ENCODE peak calls at places on chromosomes 2 and 18, in nine cellular contexts. One of them, this sample, is unnamed.

GRCh38 chr18:50832754-50833153 is 12.9 kb upstream of the MRO start:
- DNase-seq in SW 1271: no peak
- DNase-seq in mucosa of descending colon: no peak
- DNase-seq in T-helper 9 cell: no peak
- DNase-seq in A549: no peak
- DNase-seq in activated CD4-positive, alpha-beta T cell treated with anti-CD3 and anti-CD28 coated beads for 36 hours: no peak
- DNase-seq in NCI-H2081: no peak
- DNase-seq in HFFc6: no peak
- DNase-seq in sigmoid colon: no peak
- DNase-seq in this sample: no peak

GRCh38 chr18:48354746-48355260 is 54.4 kb downstream of the ZBTB7C start:
- DNase-seq in sigmoid colon: peak
- DNase-seq in mucosa of descending colon: no peak
- DNase-seq in T-helper 9 cell: no peak
- DNase-seq in activated CD4-positive, alpha-beta T cell treated with anti-CD3 and anti-CD28 coated beads for 36 hours: no peak
- DNase-seq in A549: no peak
- DNase-seq in SW 1271: no peak
- DNase-seq in NCI-H2081: no peak
- DNase-seq in HFFc6: no peak
- DNase-seq in this sample: no peak

GRCh38 chr2:69238449-69239031 is 148.5 kb downstream of the GFPT1 start:
- DNase-seq in mucosa of descending colon: no peak
- DNase-seq in A549: no peak
- DNase-seq in SW 1271: no peak
- DNase-seq in NCI-H2081: no peak
- DNase-seq in sigmoid colon: no peak
- DNase-seq in T-helper 9 cell: no peak
- DNase-seq in HFFc6: peak
- DNase-seq in activated CD4-positive, alpha-beta T cell treated with anti-CD3 and anti-CD28 coated beads for 36 hours: no peak
- DNase-seq in this sample: no peak

GRCh38 chr2:14256890-14257289 is 375.6 kb upstream of the LRATD1 start:
- DNase-seq in HFFc6: no peak
- DNase-seq in SW 1271: no peak
- DNase-seq in T-helper 9 cell: no peak
- DNase-seq in A549: no peak
- DNase-seq in NCI-H2081: no peak
- DNase-seq in sigmoid colon: no peak
- DNase-seq in activated CD4-positive, alpha-beta T cell treated with anti-CD3 and anti-CD28 coated beads for 36 hours: no peak
- DNase-seq in mucosa of descending colon: no peak
- DNase-seq in this sample: no peak

GRCh38 chr2:72770879-72771461 is 54.9 kb downstream of the EXOC6B start:
- DNase-seq in A549: peak
- DNase-seq in activated CD4-positive, alpha-beta T cell treated with anti-CD3 and anti-CD28 coated beads for 36 hours: peak
- DNase-seq in sigmoid colon: peak
- DNase-seq in T-helper 9 cell: peak
- DNase-seq in NCI-H2081: peak
- DNase-seq in HFFc6: peak
- DNase-seq in SW 1271: no peak
- DNase-seq in mucosa of descending colon: peak
- DNase-seq in this sample: peak

GRCh38 chr2:182763311-182763912 is 47.4 kb downstream of the DNAJC10 start:
- DNase-seq in activated CD4-positive, alpha-beta T cell treated with anti-CD3 and anti-CD28 coated beads for 36 hours: no peak
- DNase-seq in mucosa of descending colon: peak
- DNase-seq in HFFc6: peak
- DNase-seq in NCI-H2081: peak
- DNase-seq in sigmoid colon: no peak
- DNase-seq in A549: peak
- DNase-seq in T-helper 9 cell: no peak
- DNase-seq in SW 1271: no peak
- DNase-seq in this sample: peak

GRCh38 chr2:237449193-237449797 is 35.3 kb upstream of the COL6A3 start:
- DNase-seq in activated CD4-positive, alpha-beta T cell treated with anti-CD3 and anti-CD28 coated beads for 36 hours: peak
- DNase-seq in T-helper 9 cell: no peak
- DNase-seq in mucosa of descending colon: peak
- DNase-seq in sigmoid colon: peak
- DNase-seq in NCI-H2081: no peak
- DNase-seq in A549: no peak
- DNase-seq in SW 1271: no peak
- DNase-seq in HFFc6: no peak
- DNase-seq in this sample: no peak

GRCh38 chr2:30205456-30205855 is 25.9 kb upstream of the LBH start:
- DNase-seq in HFFc6: no peak
- DNase-seq in T-helper 9 cell: no peak
- DNase-seq in activated CD4-positive, alpha-beta T cell treated with anti-CD3 and anti-CD28 coated beads for 36 hours: no peak
- DNase-seq in SW 1271: no peak
- DNase-seq in A549: no peak
- DNase-seq in sigmoid colon: peak
- DNase-seq in mucosa of descending colon: no peak
- DNase-seq in NCI-H2081: no peak
- DNase-seq in this sample: no peak

GRCh38 chr2:2834105-2834504 is 503.0 kb upstream of the MYT1L start:
- DNase-seq in mucosa of descending colon: no peak
- DNase-seq in sigmoid colon: no peak
- DNase-seq in T-helper 9 cell: no peak
- DNase-seq in activated CD4-positive, alpha-beta T cell treated with anti-CD3 and anti-CD28 coated beads for 36 hours: no peak
- DNase-seq in HFFc6: no peak
- DNase-seq in SW 1271: no peak
- DNase-seq in NCI-H2081: no peak
- DNase-seq in A549: no peak
- DNase-seq in this sample: no peak

GRCh38 chr2:237429761-237430160 is 15.8 kb upstream of the COL6A3 start:
- DNase-seq in A549: no peak
- DNase-seq in mucosa of descending colon: no peak
- DNase-seq in activated CD4-positive, alpha-beta T cell treated with anti-CD3 and anti-CD28 coated beads for 36 hours: peak
- DNase-seq in HFFc6: no peak
- DNase-seq in SW 1271: no peak
- DNase-seq in T-helper 9 cell: no peak
- DNase-seq in NCI-H2081: no peak
- DNase-seq in sigmoid colon: no peak
- DNase-seq in this sample: peak

GRCh38 chr2:97870396-97870843 is 125.3 kb downstream of the TMEM131 start:
- DNase-seq in A549: peak
- DNase-seq in NCI-H2081: no peak
- DNase-seq in activated CD4-positive, alpha-beta T cell treated with anti-CD3 and anti-CD28 coated beads for 36 hours: peak
- DNase-seq in HFFc6: peak
- DNase-seq in T-helper 9 cell: no peak
- DNase-seq in mucosa of descending colon: peak
- DNase-seq in sigmoid colon: no peak
- DNase-seq in SW 1271: peak
- DNase-seq in this sample: peak

GRCh38 chr2:136025057-136025973 is 39.9 kb upstream of the DARS1 start:
- DNase-seq in sigmoid colon: peak
- DNase-seq in A549: no peak
- DNase-seq in T-helper 9 cell: no peak
- DNase-seq in NCI-H2081: peak
- DNase-seq in activated CD4-positive, alpha-beta T cell treated with anti-CD3 and anti-CD28 coated beads for 36 hours: peak
- DNase-seq in HFFc6: no peak
- DNase-seq in mucosa of descending colon: peak
- DNase-seq in SW 1271: no peak
- DNase-seq in this sample: peak

GRCh38 chr18:48896875-48897511 is 53.8 kb downstream of the SMAD7 start:
- DNase-seq in activated CD4-positive, alpha-beta T cell treated with anti-CD3 and anti-CD28 coated beads for 36 hours: peak
- DNase-seq in sigmoid colon: peak
- DNase-seq in T-helper 9 cell: no peak
- DNase-seq in SW 1271: no peak
- DNase-seq in NCI-H2081: no peak
- DNase-seq in A549: peak
- DNase-seq in HFFc6: no peak
- DNase-seq in mucosa of descending colon: peak
- DNase-seq in this sample: peak

GRCh38 chr2:130756721-130757195 is 1.4 kb downstream of the AMER3 start:
- DNase-seq in A549: no peak
- DNase-seq in activated CD4-positive, alpha-beta T cell treated with anti-CD3 and anti-CD28 coated beads for 36 hours: no peak
- DNase-seq in HFFc6: no peak
- DNase-seq in sigmoid colon: no peak
- DNase-seq in mucosa of descending colon: no peak
- DNase-seq in T-helper 9 cell: no peak
- DNase-seq in SW 1271: no peak
- DNase-seq in NCI-H2081: no peak
- DNase-seq in this sample: no peak

GRCh38 chr2:120344991-120345975 is 653 bp upstream of the INHBB start:
- DNase-seq in NCI-H2081: no peak
- DNase-seq in mucosa of descending colon: peak
- DNase-seq in SW 1271: no peak
- DNase-seq in T-helper 9 cell: no peak
- DNase-seq in activated CD4-positive, alpha-beta T cell treated with anti-CD3 and anti-CD28 coated beads for 36 hours: peak
- DNase-seq in HFFc6: no peak
- DNase-seq in A549: peak
- DNase-seq in sigmoid colon: no peak
- DNase-seq in this sample: peak

GRCh38 chr18:34153711-34154110 is 71.0 kb downstream of the NOL4 start:
- DNase-seq in SW 1271: peak
- DNase-seq in NCI-H2081: peak
- DNase-seq in HFFc6: no peak
- DNase-seq in T-helper 9 cell: no peak
- DNase-seq in A549: peak
- DNase-seq in sigmoid colon: no peak
- DNase-seq in mucosa of descending colon: no peak
- DNase-seq in activated CD4-positive, alpha-beta T cell treated with anti-CD3 and anti-CD28 coated beads for 36 hours: no peak
- DNase-seq in this sample: no peak

GRCh38 chr2:174957049-174957448 is 48.1 kb downstream of the CHN1 start:
- DNase-seq in mucosa of descending colon: no peak
- DNase-seq in activated CD4-positive, alpha-beta T cell treated with anti-CD3 and anti-CD28 coated beads for 36 hours: no peak
- DNase-seq in sigmoid colon: no peak
- DNase-seq in A549: no peak
- DNase-seq in SW 1271: no peak
- DNase-seq in NCI-H2081: no peak
- DNase-seq in HFFc6: no peak
- DNase-seq in T-helper 9 cell: no peak
- DNase-seq in this sample: no peak

GRCh38 chr2:133271105-133271504 is 297.2 kb downstream of the NCKAP5 start:
- DNase-seq in HFFc6: no peak
- DNase-seq in sigmoid colon: no peak
- DNase-seq in activated CD4-positive, alpha-beta T cell treated with anti-CD3 and anti-CD28 coated beads for 36 hours: no peak
- DNase-seq in A549: peak
- DNase-seq in mucosa of descending colon: no peak
- DNase-seq in T-helper 9 cell: no peak
- DNase-seq in NCI-H2081: no peak
- DNase-seq in SW 1271: no peak
- DNase-seq in this sample: no peak

GRCh38 chr2:214542251-214542650 is 131.4 kb downstream of the VWC2L start:
- DNase-seq in T-helper 9 cell: no peak
- DNase-seq in A549: no peak
- DNase-seq in SW 1271: no peak
- DNase-seq in sigmoid colon: no peak
- DNase-seq in NCI-H2081: no peak
- DNase-seq in activated CD4-positive, alpha-beta T cell treated with anti-CD3 and anti-CD28 coated beads for 36 hours: no peak
- DNase-seq in mucosa of descending colon: no peak
- DNase-seq in HFFc6: no peak
- DNase-seq in this sample: no peak

GRCh38 chr18:67692811-67693210 is 176.3 kb upstream of the DSEL start:
- DNase-seq in sigmoid colon: no peak
- DNase-seq in mucosa of descending colon: no peak
- DNase-seq in activated CD4-positive, alpha-beta T cell treated with anti-CD3 and anti-CD28 coated beads for 36 hours: no peak
- DNase-seq in NCI-H2081: no peak
- DNase-seq in T-helper 9 cell: no peak
- DNase-seq in SW 1271: no peak
- DNase-seq in HFFc6: no peak
- DNase-seq in A549: no peak
- DNase-seq in this sample: no peak

GRCh38 chr18:22613058-22613690 is 195.5 kb upstream of the CTAGE1 start:
- DNase-seq in activated CD4-positive, alpha-beta T cell treated with anti-CD3 and anti-CD28 coated beads for 36 hours: no peak
- DNase-seq in mucosa of descending colon: peak
- DNase-seq in T-helper 9 cell: no peak
- DNase-seq in sigmoid colon: no peak
- DNase-seq in NCI-H2081: no peak
- DNase-seq in SW 1271: no peak
- DNase-seq in HFFc6: no peak
- DNase-seq in A549: peak
- DNase-seq in this sample: no peak

GRCh38 chr2:32496657-32497056 is 131.2 kb upstream of the TTC27 start:
- DNase-seq in HFFc6: no peak
- DNase-seq in mucosa of descending colon: no peak
- DNase-seq in SW 1271: no peak
- DNase-seq in activated CD4-positive, alpha-beta T cell treated with anti-CD3 and anti-CD28 coated beads for 36 hours: no peak
- DNase-seq in A549: no peak
- DNase-seq in NCI-H2081: no peak
- DNase-seq in T-helper 9 cell: no peak
- DNase-seq in sigmoid colon: no peak
- DNase-seq in this sample: no peak

GRCh38 chr2:10424051-10424450 is 24.1 kb downstream of the ODC1 start:
- DNase-seq in activated CD4-positive, alpha-beta T cell treated with anti-CD3 and anti-CD28 coated beads for 36 hours: no peak
- DNase-seq in T-helper 9 cell: no peak
- DNase-seq in A549: no peak
- DNase-seq in mucosa of descending colon: no peak
- DNase-seq in SW 1271: no peak
- DNase-seq in sigmoid colon: no peak
- DNase-seq in NCI-H2081: no peak
- DNase-seq in HFFc6: peak
- DNase-seq in this sample: no peak

GRCh38 chr2:188114014-188114413 is 177.7 kb upstream of the GULP1 start:
- DNase-seq in sigmoid colon: no peak
- DNase-seq in A549: peak
- DNase-seq in T-helper 9 cell: no peak
- DNase-seq in activated CD4-positive, alpha-beta T cell treated with anti-CD3 and anti-CD28 coated beads for 36 hours: no peak
- DNase-seq in SW 1271: no peak
- DNase-seq in NCI-H2081: no peak
- DNase-seq in HFFc6: peak
- DNase-seq in mucosa of descending colon: no peak
- DNase-seq in this sample: no peak

GRCh38 chr2:937530-937929 is 13.1 kb upstream of the SNTG2 start:
- DNase-seq in mucosa of descending colon: no peak
- DNase-seq in HFFc6: no peak
- DNase-seq in NCI-H2081: no peak
- DNase-seq in sigmoid colon: no peak
- DNase-seq in A549: no peak
- DNase-seq in activated CD4-positive, alpha-beta T cell treated with anti-CD3 and anti-CD28 coated beads for 36 hours: no peak
- DNase-seq in SW 1271: no peak
- DNase-seq in T-helper 9 cell: no peak
- DNase-seq in this sample: no peak

GRCh38 chr2:172834881-172835280 is 99.2 kb downstream of the RAPGEF4 start:
- DNase-seq in sigmoid colon: no peak
- DNase-seq in mucosa of descending colon: no peak
- DNase-seq in activated CD4-positive, alpha-beta T cell treated with anti-CD3 and anti-CD28 coated beads for 36 hours: no peak
- DNase-seq in NCI-H2081: no peak
- DNase-seq in A549: no peak
- DNase-seq in HFFc6: no peak
- DNase-seq in T-helper 9 cell: no peak
- DNase-seq in SW 1271: no peak
- DNase-seq in this sample: no peak

GRCh38 chr2:48423376-48423775 is 106.6 kb upstream of the STON1 start:
- DNase-seq in activated CD4-positive, alpha-beta T cell treated with anti-CD3 and anti-CD28 coated beads for 36 hours: peak
- DNase-seq in SW 1271: no peak
- DNase-seq in mucosa of descending colon: no peak
- DNase-seq in sigmoid colon: no peak
- DNase-seq in NCI-H2081: no peak
- DNase-seq in T-helper 9 cell: no peak
- DNase-seq in HFFc6: peak
- DNase-seq in A549: peak
- DNase-seq in this sample: peak

GRCh38 chr2:216904554-216904953 is 44.7 kb upstream of the TNP1 start:
- DNase-seq in sigmoid colon: no peak
- DNase-seq in NCI-H2081: no peak
- DNase-seq in HFFc6: no peak
- DNase-seq in A549: no peak
- DNase-seq in activated CD4-positive, alpha-beta T cell treated with anti-CD3 and anti-CD28 coated beads for 36 hours: no peak
- DNase-seq in T-helper 9 cell: no peak
- DNase-seq in mucosa of descending colon: no peak
- DNase-seq in SW 1271: no peak
- DNase-seq in this sample: no peak

GRCh38 chr2:53715568-53715967 is 52.0 kb upstream of the CHAC2 start:
- DNase-seq in A549: peak
- DNase-seq in mucosa of descending colon: no peak
- DNase-seq in sigmoid colon: no peak
- DNase-seq in T-helper 9 cell: no peak
- DNase-seq in NCI-H2081: no peak
- DNase-seq in SW 1271: no peak
- DNase-seq in activated CD4-positive, alpha-beta T cell treated with anti-CD3 and anti-CD28 coated beads for 36 hours: no peak
- DNase-seq in HFFc6: no peak
- DNase-seq in this sample: no peak

GRCh38 chr18:76874643-76875389 is 52.5 kb downstream of the ZNF236 start:
- DNase-seq in T-helper 9 cell: no peak
- DNase-seq in SW 1271: no peak
- DNase-seq in A549: no peak
- DNase-seq in sigmoid colon: no peak
- DNase-seq in activated CD4-positive, alpha-beta T cell treated with anti-CD3 and anti-CD28 coated beads for 36 hours: peak
- DNase-seq in mucosa of descending colon: no peak
- DNase-seq in HFFc6: no peak
- DNase-seq in NCI-H2081: no peak
- DNase-seq in this sample: peak

GRCh38 chr2:187497858-187498463 is 49.9 kb upstream of the CALCRL start:
- DNase-seq in sigmoid colon: no peak
- DNase-seq in HFFc6: no peak
- DNase-seq in A549: peak
- DNase-seq in SW 1271: peak
- DNase-seq in activated CD4-positive, alpha-beta T cell treated with anti-CD3 and anti-CD28 coated beads for 36 hours: no peak
- DNase-seq in NCI-H2081: no peak
- DNase-seq in mucosa of descending colon: no peak
- DNase-seq in T-helper 9 cell: no peak
- DNase-seq in this sample: no peak

This sample was measured in activated CD8-positive, alpha-beta T cell treated with anti-CD3 and anti-CD28 coated beads for 36 hours.